ENCODE peak calls at places on chromosome 13, in nine cellular contexts. B is GM03348; U is activated T-cell treated with anti-CD3 and anti-CD28 coated beads, Interleukin-2, amount 50 U/mL, for 72 hours; G is AG20443; C is GM04504; E is lower lobe of right lung; Z is NCI-H446; Y is Kasumi-1; O is activated T-helper 1 cell treated with anti-CD3 and anti-CD28 coated beads, Interleukin-12 subunit alpha, Interleukin-12 subunit beta, Interleukin-2, Interleukin-4 antibody, amounts not matched to agents 30 ng/mL and 10 ng/mL and 1 ng/mL, durations not matched to agents 14 hours and 24 hours and 36 hours. R is an unnamed sample.

GRCh38 chr13:42905542-42905941 is 86.5 kb downstream of the EPSTI1 start:
- DNase-seq in B (no peak), U (no peak), G (no peak), C (no peak), E (no peak), Z (no peak), Y (no peak), O (no peak), R (no peak)

GRCh38 chr13:39777527-39778061 is 122.1 kb downstream of the COG6 start:
- DNase-seq in B (peak), U (peak), G (peak), C (peak), E (no peak), Z (peak), Y (no peak), O (peak), R (peak)

GRCh38 chr13:48437381-48437780 is 24.5 kb upstream of the LPAR6 start:
- DNase-seq in B (peak), U (no peak), G (peak), C (no peak), E (no peak), Z (peak), Y (no peak), O (no peak), R (peak)

GRCh38 chr13:43009506-43009905 is 13.9 kb upstream of the DNAJC15 start:
- DNase-seq in B (peak), U (no peak), G (peak), C (no peak), E (no peak), Z (no peak), Y (no peak), O (no peak), R (no peak)

GRCh38 chr13:36571444-36571843 is 102.4 kb upstream of the SERTM1 start:
- DNase-seq in B (no peak), U (no peak), G (no peak), C (no peak), E (no peak), Z (no peak), Y (no peak), O (no peak), R (peak)

GRCh38 chr13:104530741-104531140 is 1464.5 kb upstream of the SLC10A2 start:
- DNase-seq in B (no peak), U (no peak), G (no peak), C (no peak), E (no peak), Z (no peak), Y (no peak), O (no peak), R (peak)

GRCh38 chr13:24648983-24649684 is 31.1 kb upstream of the ATP12A start:
- DNase-seq in B (no peak), U (no peak), G (no peak), C (no peak), E (no peak), Z (no peak), Y (no peak), O (no peak), R (no peak)

GRCh38 chr13:32164622-32165268 is 133.2 kb downstream of the FRY start:
- DNase-seq in B (peak), U (peak), G (peak), C (peak), E (no peak), Z (peak), Y (peak), O (no peak), R (peak)

GRCh38 chr13:48879854-48880253 is 95.9 kb upstream of the FNDC3A start:
- DNase-seq in B (no peak), U (no peak), G (no peak), C (no peak), E (no peak), Z (no peak), Y (no peak), O (no peak), R (no peak)

GRCh38 chr13:78662467-78662866 is 3.5 kb upstream of the OBI1 start:
- DNase-seq in B (no peak), U (no peak), G (no peak), C (no peak), E (no peak), Z (no peak), Y (no peak), O (no peak), R (no peak)

GRCh38 chr13:73939071-73939380 is 195.2 kb downstream of the KLF12 start:
- DNase-seq in B (no peak), U (no peak), G (no peak), C (no peak), E (no peak), Z (no peak), Y (no peak), O (no peak), R (no peak)

GRCh38 chr13:51714663-51715168 is 89.2 kb downstream of the DHRS12 start:
- DNase-seq in B (no peak), U (no peak), G (peak), C (no peak), E (no peak), Z (no peak), Y (no peak), O (no peak), R (no peak)

GRCh38 chr13:112959206-112959605 is 9.8 kb upstream of the MCF2L start:
- DNase-seq in B (no peak), U (no peak), G (no peak), C (no peak), E (no peak), Z (no peak), Y (no peak), O (no peak), R (no peak)

GRCh38 chr13:38590796-38591507 is 95.9 kb upstream of the FREM2 start:
- DNase-seq in B (no peak), U (no peak), G (no peak), C (no peak), E (peak), Z (no peak), Y (no peak), O (no peak), R (no peak)

GRCh38 chr13:44768775-44769578 is 192.8 kb upstream of the TSC22D1 start:
- DNase-seq in B (peak), U (peak), G (no peak), C (no peak), E (no peak), Z (no peak), Y (no peak), O (peak), R (no peak)

GRCh38 chr13:97724450-97724849 is 229.0 kb upstream of the IPO5 start:
- DNase-seq in B (no peak), U (no peak), G (no peak), C (no peak), E (no peak), Z (no peak), Y (no peak), O (no peak), R (peak)